ENCODE peak calls at places on chromosomes 3 and 15, in ten cellular contexts. F is nephron progenitor cell, I is sigmoid colon, H is dorsolateral prefrontal cortex, L is choroid plexus epithelial cell, E is breast epithelium, B is ovary, P is heart right ventricle, Y is WTC11, C is thoracic aorta. Q is an unnamed sample.

GRCh38 chr3:23129817-23130216 is 73.3 kb upstream of the UBE2E2 start:
- DNase-seq in C (no peak), L (peak; percentile 55), E (no peak), I (no peak), H (no peak), P (no peak), Y (no peak), F (no peak), B (no peak), Q (no peak)

GRCh38 chr3:64264491-64265109 is 39.3 kb upstream of the PRICKLE2 start:
- DNase-seq in B (no peak), H (no peak), Y (no peak), E (no peak), F (no peak), P (no peak), L (peak; percentile 68), I (no peak), C (no peak), Q (no peak)

GRCh38 chr3:129026728-129027543 is 25.8 kb downstream of the EFCC1 start:
- DNase-seq in H (peak; percentile 57), L (peak; percentile 86), Y (peak; percentile 81), I (peak; percentile 95), B (peak; percentile 84), E (peak; percentile 86), P (peak; percentile 91), C (peak; percentile 61), F (peak; percentile 85), Q (peak; percentile 72)

GRCh38 chr15:51121631-51122225 is 27.0 kb upstream of the TNFAIP8L3 start:
- DNase-seq in L (no peak), F (no peak), H (no peak), P (no peak), E (no peak), I (no peak), B (no peak), Y (no peak), C (no peak), Q (no peak)

GRCh38 chr3:195458188-195458800 is 15.5 kb upstream of the ACAP2 start:
- DNase-seq in F (no peak), E (no peak), I (no peak), L (peak; percentile 76), P (no peak), C (no peak), Y (no peak), B (no peak), H (no peak), Q (no peak)

GRCh38 chr3:135192929-135193328 is 397.9 kb downstream of the EPHB1 start:
- DNase-seq in B (no peak), H (no peak), F (no peak), L (no peak), E (no peak), P (no peak), C (no peak), Y (no peak), I (no peak), Q (no peak)

GRCh38 chr15:57859130-57859685 is 152.7 kb downstream of the POLR2M start:
- DNase-seq in H (no peak), P (no peak), E (no peak), F (no peak), I (no peak), L (no peak), Y (no peak), B (no peak), C (no peak), Q (no peak)

GRCh38 chr3:13884851-13885703 is 5.2 kb upstream of the WNT7A start:
- DNase-seq in E (no peak), B (no peak), H (no peak), I (peak; percentile 13), L (peak; percentile 18), F (peak; percentile 72), C (no peak), P (no peak), Y (peak; percentile 77), Q (no peak)

GRCh38 chr3:33884204-33884561 is 85.8 kb downstream of the PDCD6IP start:
- DNase-seq in I (no peak), H (no peak), C (no peak), B (no peak), E (no peak), L (peak; percentile 54), F (no peak), Y (no peak), P (no peak), Q (no peak)

GRCh38 chr3:33883538-33884203 is 85.2 kb downstream of the PDCD6IP start:
- DNase-seq in E (no peak), L (peak; percentile 71), F (peak; percentile 31), Y (no peak), P (peak; percentile 24), I (no peak), B (no peak), C (no peak), H (no peak), Q (no peak)

GRCh38 chr3:33881181-33882064 is 83.0 kb downstream of the PDCD6IP start:
- DNase-seq in C (no peak), Y (no peak), L (no peak), B (no peak), H (no peak), F (no peak), I (no peak), E (no peak), P (no peak), Q (no peak)

GRCh38 chr3:33884701-33885100 is 86.3 kb downstream of the PDCD6IP start:
- DNase-seq in B (no peak), I (no peak), E (no peak), F (no peak), C (no peak), H (no peak), P (no peak), L (no peak), Y (no peak), Q (no peak)

DNA sequence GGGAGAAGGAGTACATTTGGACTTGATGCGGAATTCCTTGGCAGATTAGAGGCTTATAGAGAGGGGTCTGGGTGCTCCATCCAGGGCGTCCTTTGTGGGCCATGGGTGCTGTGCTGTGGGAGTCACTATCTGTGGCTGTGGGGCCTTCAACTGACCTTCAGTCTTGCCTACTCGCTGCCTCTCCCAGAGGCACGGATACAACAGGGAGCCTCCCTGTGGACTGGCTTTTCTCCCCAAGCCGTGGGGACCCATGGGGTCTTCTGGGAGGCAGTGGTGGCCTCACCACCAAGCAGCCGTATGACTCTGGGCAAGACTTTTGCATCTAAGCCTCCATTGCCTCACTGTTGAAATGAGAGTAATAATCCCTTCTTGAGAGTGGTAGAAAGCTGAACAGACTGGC is 83.9 kb downstream of the PDCD6IP start:
- DNase-seq in B (no peak), L (no peak), H (no peak), P (no peak), Y (no peak), E (no peak), F (no peak), I (no peak), C (no peak), Q (no peak)
- TF ChIP-seq CTCF in B (no peak), L (no peak), H (no peak), P (no peak), Y (no peak), E (no peak), F (no peak), I (no peak), C (no peak), Q (no peak)

GRCh38 chr3:25532763-25533162 is 104.7 kb downstream of the RARB start:
- DNase-seq in I (no peak), P (no peak), L (peak; percentile 54), B (no peak), F (peak; percentile 12), H (no peak), Y (peak; percentile 60), C (no peak), E (no peak), Q (no peak)
- TF ChIP-seq CTCF in I (peak; percentile 33), P (peak; percentile 54), L (peak; percentile 78), B (no peak), F (peak; percentile 30), H (peak; percentile 10), Y (peak; percentile 82), C (peak; percentile 38), E (peak; percentile 17), Q (no peak)

DNA sequence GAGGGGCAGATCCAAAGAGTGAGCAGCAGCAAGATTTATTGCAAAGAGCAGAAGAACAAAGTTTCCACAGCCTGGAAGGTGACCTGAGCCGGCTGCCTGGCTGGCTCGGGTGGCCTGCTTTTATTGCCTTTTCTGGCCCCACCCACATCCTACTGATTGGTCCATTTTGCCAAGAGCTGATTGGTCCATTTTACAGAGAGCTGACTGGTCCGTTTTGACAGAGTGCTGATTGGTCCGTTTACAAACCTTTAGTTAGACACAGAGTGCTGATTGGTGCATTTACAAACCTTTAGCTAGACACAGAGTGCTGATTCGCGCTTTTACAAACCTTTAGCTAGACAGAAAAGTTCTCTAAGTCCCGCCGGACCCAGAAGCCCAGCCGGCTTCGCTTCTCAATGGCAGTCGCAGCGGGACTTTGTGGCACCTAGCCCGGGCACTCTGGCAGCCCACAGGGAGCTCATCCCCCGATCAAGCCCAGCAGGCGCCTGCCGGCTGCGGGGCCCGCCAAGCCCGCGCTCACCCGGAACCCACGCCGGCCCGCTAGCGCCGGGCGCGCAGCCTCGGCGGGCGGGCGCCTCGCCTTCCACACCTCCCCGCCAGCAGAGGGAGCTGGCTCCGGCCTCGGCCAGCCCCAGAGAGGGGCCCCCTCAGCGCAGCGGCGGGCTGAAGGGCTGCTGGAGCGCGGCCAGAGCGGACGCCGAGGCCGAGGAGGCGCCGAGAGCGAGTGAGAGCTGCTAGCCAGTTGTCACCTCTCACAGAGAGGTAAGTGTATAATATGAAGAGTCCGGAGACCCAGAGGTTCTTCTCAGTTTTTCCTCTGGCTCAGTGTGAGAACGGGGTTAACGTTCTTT is 339.2 kb downstream of the CHL1 start:
- DNase-seq in P (no peak), E (no peak), H (no peak), C (no peak), I (peak; percentile 73), Y (no peak), L (peak; percentile 21), B (no peak), F (peak; percentile 24), Q (no peak)
- TF ChIP-seq CTCF in P (peak; percentile 31), E (peak; percentile 35), H (no peak), C (peak; percentile 28), I (peak; percentile 44), Y (no peak), L (no peak), B (no peak), F (no peak), Q (no peak)

GRCh38 chr15:41812820-41813375 is 15.0 kb upstream of the JMJD7 start:
- DNase-seq in B (no peak), P (no peak), H (no peak), C (no peak), E (no peak), L (no peak), F (no peak), Y (no peak), I (no peak), Q (no peak)

GRCh38 chr15:41809121-41809520 is 18.8 kb upstream of the JMJD7 start:
- DNase-seq in P (no peak), F (no peak), H (no peak), I (peak; percentile 4), C (no peak), L (no peak), Y (no peak), B (no peak), E (no peak), Q (no peak)

GRCh38 chr15:41811432-41812195 is 16.3 kb upstream of the JMJD7 start:
- DNase-seq in H (peak; percentile 87), E (peak; percentile 84), L (peak; percentile 91), C (peak; percentile 45), P (peak; percentile 86), I (peak; percentile 91), B (peak; percentile 75), Y (peak; percentile 89), F (peak; percentile 87), Q (peak; percentile 87)

GRCh38 chr15:41809526-41810220 is 18.2 kb upstream of the JMJD7 start:
- DNase-seq in F (no peak), C (no peak), E (no peak), P (no peak), H (no peak), L (no peak), Y (no peak), B (no peak), I (peak; percentile 52), Q (no peak)

GRCh38 chr15:41810651-41811431 is 17.1 kb upstream of the JMJD7 start:
- DNase-seq in B (no peak), C (no peak), H (no peak), Y (no peak), L (no peak), F (no peak), I (no peak), P (no peak), E (no peak), Q (no peak)
- TF ChIP-seq CTCF in B (no peak), C (no peak), H (no peak), Y (no peak), L (peak; percentile 20), F (no peak), I (no peak), P (no peak), E (no peak), Q (no peak)